ENCODE peak calls at places on chromosomes 7 and 10, in five cellular contexts. C is ovary; J is CD8-positive, alpha-beta memory T cell; M is tibial nerve; Y is transverse colon. W is an unnamed sample. For H3K27me3, the result is how much of the 10 kb centered on the place peaks cover.

GRCh38 chr10:118151461-118151860 is 104.7 kb upstream of the RAB11FIP2 start:
- DNase-seq in M (no peak), C (no peak), Y (no peak), J (no peak), W (no peak)

GRCh38 chr10:12041766-12042408 is 722 bp downstream of the UPF2 start:
- DNase-seq in J (no peak), C (no peak), Y (peak), M (no peak), W (peak)

GRCh38 chr7:48992816-48993215 is 68.5 kb downstream of the CDC14C start:
- DNase-seq in Y (no peak), J (no peak), M (no peak), C (no peak), W (no peak)

GRCh38 chr10:35598379-35598778 is 6.8 kb upstream of the GJD4 start:
- DNase-seq in M (no peak), C (no peak), Y (no peak), J (no peak), W (no peak)

GRCh38 chr7:98137826-98138151 is 31.1 kb downstream of the LMTK2 start:
- DNase-seq in J (no peak), C (no peak), Y (no peak), M (no peak), W (no peak)

GRCh38 chr7:75658369-75658768 is 80.4 kb downstream of the HIP1 start:
- DNase-seq in C (peak), Y (no peak), J (no peak), M (no peak), W (no peak)

GRCh38 chr10:72270607-72271281 is 3.0 kb upstream of the DDIT4 start:
- DNase-seq in Y (no peak), M (no peak), J (no peak), C (no peak), W (peak)

GRCh38 chr10:91709394-91709798 is 76.5 kb upstream of the PPP1R3C start:
- DNase-seq in Y (no peak), J (no peak), C (no peak), M (no peak), W (no peak)

GRCh38 chr10:351770-352318 is 216.6 kb downstream of the ZMYND11 start:
- DNase-seq in M (peak), C (no peak), Y (no peak), J (no peak), W (no peak)

GRCh38 chr10:79331709-79332108 is 15.6 kb upstream of the PPIF start:
- DNase-seq in J (peak), C (no peak), M (no peak), Y (no peak), W (peak)

GRCh38 chr7:28750981-28751380 is 207.1 kb downstream of the TRIL start:
- DNase-seq in C (no peak), J (no peak), Y (no peak), M (no peak), W (no peak)

GRCh38 chr10:114389429-114389828 is 14.9 kb downstream of the AFAP1L2 start:
- DNase-seq in M (peak), Y (no peak), J (no peak), C (peak), W (no peak)

GRCh38 chr7:99272476-99273045 is at the start of gene MYH16:
- DNase-seq in C (no peak), M (no peak), Y (no peak), J (no peak), W (no peak)

GRCh38 chr10:97713351-97713827 is at the start of gene MARVELD1:
- DNase-seq in C (peak), Y (peak), J (no peak), M (peak), W (peak)

GRCh38 chr10:102740229-102740628 is 3.5 kb upstream of the WBP1L start:
- DNase-seq in Y (no peak), C (no peak), M (no peak), J (no peak), W (no peak)

GRCh38 chr7:148242271-148242801 is 348.2 kb upstream of the C7orf33 start:
- DNase-seq in J (no peak), M (no peak), Y (peak), C (no peak), W (peak)

GRCh38 chr10:84194424-84195043 is at the start of gene CDHR1:
- DNase-seq in M (no peak), J (peak), C (no peak), Y (peak), W (peak)

GRCh38 chr7:155360495-155361362 is 63.1 kb downstream of the INSIG1 start:
- DNase-seq in C (peak), J (no peak), Y (no peak), M (no peak), W (no peak)

GRCh38 chr7:155363146-155363539 is 65.5 kb downstream of the INSIG1 start:
- DNase-seq in C (no peak), Y (no peak), M (no peak), J (peak), W (no peak)

GRCh38 chr7:155362380-155363145 is 64.9 kb downstream of the INSIG1 start:
- DNase-seq in J (peak), C (no peak), Y (no peak), M (no peak), W (no peak)

GRCh38 chr7:155361363-155361680 is 63.6 kb downstream of the INSIG1 start:
- DNase-seq in J (peak), M (no peak), C (no peak), Y (no peak), W (no peak)

DNA sequence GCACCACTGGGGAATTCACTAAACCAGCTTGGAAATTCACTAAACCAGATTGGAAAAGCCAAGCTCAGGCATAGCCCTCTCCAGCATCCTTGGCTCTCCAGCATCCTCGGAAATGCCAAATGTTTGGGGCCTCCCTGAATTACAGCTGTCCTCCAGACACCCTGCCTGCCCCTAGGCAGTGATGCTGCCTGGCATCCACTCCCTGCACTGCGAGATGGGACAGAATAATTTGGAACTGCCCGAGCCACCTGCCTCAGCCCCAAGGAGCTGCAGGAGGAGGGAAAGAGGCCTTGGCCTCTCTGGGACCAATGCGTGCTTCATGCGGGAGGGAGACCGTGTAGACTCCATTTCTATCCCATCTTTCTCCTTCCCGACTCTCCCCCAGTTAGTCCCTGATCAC is 64.3 kb downstream of the INSIG1 start:
- DNase-seq in J (peak), C (no peak), Y (no peak), M (no peak), W (no peak)
- H3K27me3 ChIP-seq in J (under half), C (under half), Y (half or more), M (under half), W (under half)

GRCh38 chr7:131578602-131579001 is 22.2 kb upstream of the PODXL start:
- DNase-seq in C (no peak), Y (no peak), M (no peak), J (no peak), W (no peak)
- H3K27ac ChIP-seq in C (no peak), Y (no peak), M (no peak), J (no peak), W (no peak)

GRCh38 chr7:94907420-94908203 is at the start of gene PPP1R9A:
- DNase-seq in Y (peak), M (no peak), C (peak), J (no peak), W (peak)
- H3K27me3 ChIP-seq in Y (under half), M (under half), C (under half), J (under half), W (under half)

GRCh38 chr10:5941579-5941978 is 35.8 kb downstream of the IL15RA start:
- DNase-seq in C (no peak), J (no peak), M (no peak), Y (no peak), W (no peak)

GRCh38 chr10:5942471-5942870 is 34.9 kb downstream of the IL15RA start:
- DNase-seq in M (no peak), J (no peak), Y (no peak), C (no peak), W (peak)

GRCh38 chr10:5940807-5941218 is 36.5 kb downstream of the IL15RA start:
- DNase-seq in J (no peak), C (no peak), Y (no peak), M (no peak), W (no peak)

GRCh38 chr10:5943536-5943935 is 33.8 kb downstream of the IL15RA start:
- DNase-seq in M (no peak), C (peak), Y (no peak), J (no peak), W (no peak)

GRCh38 chr10:5942001-5942400 is 35.3 kb downstream of the IL15RA start:
- DNase-seq in Y (no peak), M (no peak), J (no peak), C (no peak), W (no peak)
- H3K27ac ChIP-seq in Y (peak), M (peak), J (no peak), C (no peak), W (no peak)

DNA sequence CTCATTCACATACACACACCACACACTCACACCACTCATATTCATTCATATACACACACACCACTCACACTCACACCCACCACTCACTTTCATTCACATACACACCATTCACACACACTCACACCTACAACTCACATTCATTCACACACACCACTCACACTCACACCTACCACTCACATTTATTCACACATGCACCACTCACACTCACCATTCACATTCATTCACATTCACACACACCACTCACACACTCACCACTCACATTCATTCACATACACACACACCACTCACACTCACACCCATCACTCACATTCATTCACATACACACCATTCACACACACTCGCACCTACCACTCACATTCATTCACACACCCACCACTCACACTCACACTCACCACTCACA is 25.4 kb upstream of the C10orf120 start:
- DNase-seq in C (no peak), J (no peak), M (no peak), Y (no peak), W (no peak)
- H3K27me3 ChIP-seq in C (under half), J (under half), M (under half), Y (under half), W (under half)

DNA sequence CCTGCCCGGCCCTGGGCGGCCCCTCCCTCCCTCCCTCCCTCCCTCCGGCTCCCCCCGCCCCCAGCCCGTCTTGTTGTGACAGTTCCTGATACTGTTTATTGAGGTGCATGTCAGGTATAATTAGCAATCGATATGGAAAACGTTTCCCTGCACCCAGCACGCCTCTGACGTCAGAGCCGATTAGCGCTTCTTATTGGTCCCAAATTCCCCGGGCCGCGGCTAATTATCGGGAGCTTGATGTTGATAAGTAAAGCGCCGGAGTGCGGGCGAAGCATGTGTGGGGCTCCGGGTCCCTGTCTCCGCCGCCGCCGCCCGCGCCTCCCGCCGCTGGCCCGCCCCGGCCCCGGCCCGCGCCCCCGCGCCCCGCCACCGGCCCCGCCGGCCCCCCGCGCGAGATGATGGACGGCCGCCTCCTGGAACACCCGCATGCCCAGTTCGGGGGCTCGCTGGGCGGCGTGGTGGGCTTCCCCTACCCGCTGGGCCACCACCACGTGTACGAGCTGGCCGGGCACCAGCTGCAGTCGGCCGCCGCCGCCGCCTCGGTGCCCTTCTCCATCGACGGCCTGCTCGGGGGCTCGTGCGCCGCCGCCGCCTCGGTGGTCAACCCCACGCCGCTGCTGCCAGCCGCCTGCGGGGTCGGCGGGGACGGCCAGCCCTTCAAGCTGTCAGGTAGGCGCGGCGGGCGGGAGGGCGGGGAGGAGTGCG is at the start of gene UNCX:
- DNase-seq in C (no peak), Y (no peak), M (no peak), J (no peak), W (no peak)
- H3K27ac ChIP-seq in C (no peak), Y (no peak), M (no peak), J (no peak), W (no peak)